ENCODE peak calls at places on chromosomes 4 and X, in four cellular contexts. X is WTC11; K is SK-N-SH; I is CD4-positive, alpha-beta T cell. U is an unnamed sample.

GRCh38 chr4:150256841-150257273 is 178.6 kb downstream of the DCLK2 start:
- DNase-seq in X (peak), K (no peak), I (no peak), U (no peak)

GRCh38 chr4:41548305-41548704 is 10.3 kb downstream of the LIMCH1 start:
- DNase-seq in X (no peak), K (no peak), I (no peak), U (no peak)

GRCh38 chr4:33837043-33837442 is 2407.3 kb downstream of the ARAP2 start:
- DNase-seq in X (no peak), K (no peak), I (no peak), U (no peak)

GRCh38 chrX:101736651-101737050 is 77.0 kb upstream of the ARMCX2 start:
- DNase-seq in X (no peak), K (no peak), I (no peak), U (no peak)

GRCh38 chr4:7804759-7805385 is 134.8 kb downstream of the AFAP1 start:
- DNase-seq in X (no peak), K (no peak), I (no peak), U (no peak)

GRCh38 chrX:105464611-105465010 is 244.1 kb upstream of the TEX13A start:
- DNase-seq in X (no peak), K (no peak), I (no peak), U (no peak)

GRCh38 chrX:43809463-43809862 is 72.8 kb downstream of the MAOB start:
- DNase-seq in X (no peak), K (no peak), I (no peak), U (no peak)

GRCh38 chrX:49001521-49002090 is 458 bp downstream of the GRIPAP1 start:
- DNase-seq in X (peak), K (peak), I (peak), U (peak)

GRCh38 chr4:15912961-15913630 is 25.4 kb downstream of the FGFBP1 start:
- DNase-seq in X (no peak), K (no peak), I (no peak), U (no peak)

GRCh38 chr4:99652596-99653436 is 4.8 kb downstream of the C4orf54 start:
- DNase-seq in X (no peak), K (peak), I (no peak), U (no peak)

GRCh38 chr4:124060261-124060918 is 652.1 kb downstream of the ANKRD50 start:
- DNase-seq in X (no peak), K (peak), I (no peak), U (no peak)

GRCh38 chr4:98662619-98663225 is 4.3 kb upstream of the TSPAN5 start:
- DNase-seq in X (peak), K (no peak), I (peak), U (no peak)

GRCh38 chrX:100625985-100626491 is 10.6 kb downstream of the TSPAN6 start:
- DNase-seq in X (no peak), K (no peak), I (no peak), U (no peak)

GRCh38 chr4:118335316-118335715 is 17.5 kb downstream of the PRSS12 start:
- DNase-seq in X (no peak), K (no peak), I (no peak), U (no peak)

GRCh38 chrX:98405376-98405775 is 1521.7 kb downstream of the RPA4 start:
- DNase-seq in X (no peak), K (no peak), I (no peak), U (no peak)

GRCh38 chr4:37446016-37446415 is 201.5 kb downstream of the NWD2 start:
- DNase-seq in X (no peak), K (no peak), I (no peak), U (no peak)

GRCh38 chrX:1679238-1679637 is 64.4 kb downstream of the ASMT start:
- DNase-seq in X (no peak), K (no peak), I (no peak), U (no peak)

GRCh38 chr4:153634737-153635353 is 49.2 kb upstream of the TLR2 start:
- DNase-seq in X (no peak), K (peak), I (no peak), U (no peak)

GRCh38 chr4:87555751-87556619 is 26.8 kb upstream of the SPARCL1 start:
- DNase-seq in X (no peak), K (no peak), I (no peak), U (no peak)

GRCh38 chr4:178174756-178175155 is 732.5 kb upstream of the AGA start:
- DNase-seq in X (no peak), K (no peak), I (no peak), U (no peak)

GRCh38 chrX:16838202-16839066 is 31.7 kb downstream of the RBBP7 start:
- DNase-seq in X (no peak), K (no peak), I (no peak), U (no peak)

GRCh38 chrX:151098996-151099395 is 77.4 kb upstream of the GPR50 start:
- DNase-seq in X (no peak), K (no peak), I (no peak), U (no peak)

GRCh38 chr4:26061248-26061986 is 147.4 kb downstream of the SMIM20 start:
- DNase-seq in X (peak), K (peak), I (no peak), U (peak)

GRCh38 chrX:17654116-17654515 is 83.2 kb upstream of the SCML1 start:
- DNase-seq in X (no peak), K (no peak), I (no peak), U (no peak)

GRCh38 chr4:89174784-89175183 is 63.5 kb downstream of the TIGD2 start:
- DNase-seq in X (no peak), K (no peak), I (no peak), U (no peak)

GRCh38 chr4:2927016-2927695 is 36.0 kb downstream of the NOP14 start:
- DNase-seq in X (no peak), K (no peak), I (no peak), U (no peak)

GRCh38 chrX:140765043-140765784 is 55.7 kb downstream of the LINC00632 start:
- DNase-seq in X (peak), K (no peak), I (no peak), U (no peak)

GRCh38 chrX:75968293-75968692 is 183.2 kb upstream of the MAGEE2 start:
- DNase-seq in X (peak), K (no peak), I (no peak), U (no peak)

GRCh38 chr4:67918428-67918827 is 34.6 kb upstream of the TMPRSS11D start:
- DNase-seq in X (no peak), K (no peak), I (no peak), U (no peak)

GRCh38 chrX:7088968-7089615 is 58.4 kb upstream of the STS start:
- DNase-seq in X (peak), K (no peak), I (peak), U (no peak)

GRCh38 chr4:138329506-138330070 is 87.4 kb upstream of the SLC7A11 start:
- DNase-seq in X (no peak), K (no peak), I (no peak), U (no peak)

GRCh38 chr4:38177792-38178665 is 217.8 kb downstream of the PTTG2 start:
- DNase-seq in X (no peak), K (no peak), I (peak), U (peak)

GRCh38 chr4:70190579-70190978 is 4.9 kb upstream of the ODAM start:
- DNase-seq in X (no peak), K (no peak), I (no peak), U (no peak)

DNA sequence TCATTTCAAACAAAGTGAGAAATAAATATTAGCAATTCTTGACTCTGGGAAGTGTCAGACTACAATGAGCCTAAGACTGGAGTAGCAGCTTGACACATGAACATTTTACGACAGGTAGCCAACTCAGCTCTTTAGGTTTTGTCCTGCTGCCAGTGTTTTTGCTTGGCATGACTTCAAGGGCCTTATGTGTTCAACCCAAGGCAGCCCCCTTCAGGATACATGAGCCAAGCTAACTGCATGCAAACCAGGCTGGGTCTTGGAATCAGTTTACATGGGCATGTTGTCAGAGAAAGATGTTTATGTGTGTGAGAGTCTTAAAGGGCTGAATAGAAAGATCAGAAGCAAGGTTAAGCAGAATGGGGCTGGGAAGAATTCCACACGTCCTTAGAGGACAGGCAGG is 97.4 kb downstream of the NKX6-1 start:
- DNase-seq in X (no peak), K (no peak), I (no peak), U (no peak)
- TF ChIP-seq CTCF in X (no peak), K (no peak), I (no peak), U (no peak)

GRCh38 chrX:94361241-94361640 is 687.2 kb downstream of the FAM133A start:
- DNase-seq in X (no peak), K (no peak), I (no peak), U (no peak)
- TF ChIP-seq CTCF in X (no peak), K (no peak), I (no peak), U (no peak)

GRCh38 chr4:105496899-105497298 is 23.0 kb upstream of the PPA2 start:
- DNase-seq in X (peak), K (no peak), I (no peak), U (no peak)
- TF ChIP-seq CTCF in X (no peak), K (peak), I (no peak), U (no peak)

GRCh38 chr4:176377705-176378302 is 58.0 kb downstream of the SPCS3 start:
- DNase-seq in X (no peak), K (peak), I (no peak), U (no peak)
- TF ChIP-seq CTCF in X (no peak), K (peak), I (no peak), U (no peak)

GRCh38 chrX:129161108-129161507 is 362.2 kb downstream of the SMARCA1 start:
- DNase-seq in X (peak), K (no peak), I (no peak), U (no peak)
- TF ChIP-seq CTCF in X (no peak), K (no peak), I (no peak), U (no peak)

DNA sequence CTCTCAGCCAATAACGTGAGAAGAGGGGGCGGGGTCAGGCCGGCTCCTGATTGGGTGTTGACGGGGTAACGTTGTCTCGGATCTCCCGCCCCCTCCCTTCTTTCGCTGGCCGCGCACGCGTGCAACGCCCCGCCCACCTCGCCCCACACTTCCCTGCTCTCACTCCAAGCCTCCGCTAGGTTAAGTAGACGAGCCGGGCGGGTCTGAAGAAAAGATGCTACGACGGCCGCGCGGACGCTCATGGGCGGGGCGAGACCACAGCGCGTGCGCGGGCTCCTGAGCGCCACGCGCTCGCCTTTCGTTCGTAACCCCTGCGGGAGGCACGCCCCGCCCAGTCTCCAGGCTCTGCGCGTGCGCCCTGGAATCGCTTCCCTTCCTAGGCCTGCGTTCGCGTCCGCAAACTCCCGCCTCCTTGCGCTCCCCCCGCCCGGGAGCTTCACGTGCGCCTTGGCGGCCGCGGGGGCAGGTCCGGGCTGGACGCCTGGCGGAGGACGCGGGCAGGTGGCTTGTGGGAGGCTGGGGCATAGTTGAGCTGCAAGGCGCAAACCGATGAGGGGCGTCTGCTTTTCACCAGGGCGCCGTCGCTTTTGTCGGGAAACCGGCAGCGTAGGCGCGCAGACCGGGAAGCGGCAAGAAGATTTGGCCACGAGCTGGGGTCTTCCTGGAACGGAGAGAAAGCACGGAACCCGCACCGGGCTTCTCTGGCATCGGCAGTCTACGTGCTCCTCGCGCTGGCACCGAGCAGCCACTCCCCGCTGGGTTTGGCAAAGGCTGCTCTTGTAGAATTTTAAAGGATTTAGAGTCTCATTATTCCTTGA is 467 bp upstream of the PGRMC2 start:
- DNase-seq in X (peak), K (peak), I (peak), U (peak)
- TF ChIP-seq CTCF in X (no peak), K (peak), I (no peak), U (no peak)

U was measured in CD14-positive monocyte.